ENCODE peak calls at places on chromosomes 7 and 10, in eight cellular contexts. One of them, this sample, is unnamed.

GRCh38 chr10:64054392-64054791 is 533.2 kb downstream of the REEP3 start:
- DNase-seq in brain microvascular endothelial cell: no peak
- DNase-seq in mesothelial cell of epicardium: no peak
- DNase-seq in AG20443: no peak
- DNase-seq in HuH-7.5: no peak
- DNase-seq in AG10803: no peak
- DNase-seq in amniotic stem cell: no peak
- DNase-seq in AG09319: no peak
- DNase-seq in this sample: no peak

GRCh38 chr7:151851160-151851751 is 25.7 kb downstream of the PRKAG2 start:
- DNase-seq in amniotic stem cell: no peak
- DNase-seq in AG09319: no peak
- DNase-seq in mesothelial cell of epicardium: no peak
- DNase-seq in HuH-7.5: no peak
- DNase-seq in brain microvascular endothelial cell: no peak
- DNase-seq in AG20443: peak
- DNase-seq in AG10803: no peak
- DNase-seq in this sample: no peak

GRCh38 chr7:107742678-107743566 is 1.0 kb upstream of the CBLL1 start:
- DNase-seq in amniotic stem cell: no peak
- DNase-seq in brain microvascular endothelial cell: no peak
- DNase-seq in HuH-7.5: peak
- DNase-seq in AG10803: no peak
- DNase-seq in AG09319: no peak
- DNase-seq in mesothelial cell of epicardium: peak
- DNase-seq in AG20443: no peak
- DNase-seq in this sample: no peak

GRCh38 chr10:43282881-43283280 is 16.0 kb upstream of the RASGEF1A start:
- DNase-seq in AG10803: no peak
- DNase-seq in amniotic stem cell: no peak
- DNase-seq in mesothelial cell of epicardium: no peak
- DNase-seq in brain microvascular endothelial cell: no peak
- DNase-seq in AG09319: no peak
- DNase-seq in AG20443: peak
- DNase-seq in HuH-7.5: no peak
- DNase-seq in this sample: no peak

GRCh38 chr7:85014936-85015335 is 171.9 kb downstream of the SEMA3D start:
- DNase-seq in AG10803: no peak
- DNase-seq in HuH-7.5: no peak
- DNase-seq in AG20443: no peak
- DNase-seq in brain microvascular endothelial cell: no peak
- DNase-seq in mesothelial cell of epicardium: no peak
- DNase-seq in amniotic stem cell: no peak
- DNase-seq in AG09319: no peak
- DNase-seq in this sample: no peak

GRCh38 chr7:133629696-133630095 is 376.8 kb downstream of the EXOC4 start:
- DNase-seq in AG10803: peak
- DNase-seq in AG09319: no peak
- DNase-seq in amniotic stem cell: no peak
- DNase-seq in HuH-7.5: no peak
- DNase-seq in mesothelial cell of epicardium: no peak
- DNase-seq in brain microvascular endothelial cell: no peak
- DNase-seq in AG20443: no peak
- DNase-seq in this sample: no peak

GRCh38 chr7:74461970-74462706 is 8.4 kb downstream of the GTF2IRD1 start:
- DNase-seq in AG09319: no peak
- DNase-seq in brain microvascular endothelial cell: no peak
- DNase-seq in mesothelial cell of epicardium: no peak
- DNase-seq in HuH-7.5: no peak
- DNase-seq in AG20443: no peak
- DNase-seq in amniotic stem cell: no peak
- DNase-seq in AG10803: no peak
- DNase-seq in this sample: no peak

GRCh38 chr7:45187946-45188411 is 30.4 kb downstream of the RAMP3 start:
- DNase-seq in AG20443: peak
- DNase-seq in AG09319: no peak
- DNase-seq in mesothelial cell of epicardium: no peak
- DNase-seq in amniotic stem cell: no peak
- DNase-seq in AG10803: no peak
- DNase-seq in brain microvascular endothelial cell: no peak
- DNase-seq in HuH-7.5: no peak
- DNase-seq in this sample: no peak

GRCh38 chr7:83267141-83267631 is 104.5 kb upstream of the PCLO start:
- DNase-seq in brain microvascular endothelial cell: no peak
- DNase-seq in AG10803: peak
- DNase-seq in amniotic stem cell: no peak
- DNase-seq in mesothelial cell of epicardium: no peak
- DNase-seq in HuH-7.5: no peak
- DNase-seq in AG20443: no peak
- DNase-seq in AG09319: no peak
- DNase-seq in this sample: no peak

GRCh38 chr7:156209087-156209486 is 396.8 kb upstream of the SHH start:
- DNase-seq in HuH-7.5: no peak
- DNase-seq in AG20443: no peak
- DNase-seq in AG10803: no peak
- DNase-seq in AG09319: no peak
- DNase-seq in brain microvascular endothelial cell: no peak
- DNase-seq in amniotic stem cell: no peak
- DNase-seq in mesothelial cell of epicardium: no peak
- DNase-seq in this sample: no peak

GRCh38 chr7:41336981-41337380 is 365.9 kb downstream of the INHBA start:
- DNase-seq in amniotic stem cell: no peak
- DNase-seq in AG09319: no peak
- DNase-seq in AG10803: no peak
- DNase-seq in brain microvascular endothelial cell: no peak
- DNase-seq in HuH-7.5: no peak
- DNase-seq in mesothelial cell of epicardium: no peak
- DNase-seq in AG20443: no peak
- DNase-seq in this sample: no peak

GRCh38 chr10:54137396-54137795 is 663.6 kb downstream of the PCDH15 start:
- DNase-seq in AG20443: no peak
- DNase-seq in brain microvascular endothelial cell: no peak
- DNase-seq in AG09319: no peak
- DNase-seq in AG10803: no peak
- DNase-seq in HuH-7.5: no peak
- DNase-seq in amniotic stem cell: no peak
- DNase-seq in mesothelial cell of epicardium: no peak
- DNase-seq in this sample: no peak

GRCh38 chr7:129576138-129576537 is 35.4 kb upstream of the NRF1 start:
- DNase-seq in brain microvascular endothelial cell: no peak
- DNase-seq in AG09319: no peak
- DNase-seq in AG20443: no peak
- DNase-seq in mesothelial cell of epicardium: no peak
- DNase-seq in amniotic stem cell: no peak
- DNase-seq in HuH-7.5: no peak
- DNase-seq in AG10803: no peak
- DNase-seq in this sample: no peak

GRCh38 chr7:99083068-99083651 is 60.7 kb downstream of the SMURF1 start:
- DNase-seq in HuH-7.5: no peak
- DNase-seq in AG10803: peak
- DNase-seq in AG09319: peak
- DNase-seq in mesothelial cell of epicardium: no peak
- DNase-seq in amniotic stem cell: no peak
- DNase-seq in brain microvascular endothelial cell: no peak
- DNase-seq in AG20443: no peak
- DNase-seq in this sample: no peak

GRCh38 chr7:141178486-141179135 is 104.7 kb downstream of the TMEM178B start:
- DNase-seq in HuH-7.5: no peak
- DNase-seq in AG09319: no peak
- DNase-seq in amniotic stem cell: no peak
- DNase-seq in AG10803: no peak
- DNase-seq in brain microvascular endothelial cell: no peak
- DNase-seq in mesothelial cell of epicardium: no peak
- DNase-seq in AG20443: no peak
- DNase-seq in this sample: no peak

GRCh38 chr10:70445718-70446485 is 4.4 kb upstream of the NODAL start:
- DNase-seq in HuH-7.5: no peak
- DNase-seq in AG10803: peak
- DNase-seq in AG20443: no peak
- DNase-seq in AG09319: no peak
- DNase-seq in amniotic stem cell: no peak
- DNase-seq in mesothelial cell of epicardium: no peak
- DNase-seq in brain microvascular endothelial cell: peak
- DNase-seq in this sample: no peak

This sample was measured in LoVo.